ENCODE peak calls at places on chromosomes 4 and X, in seven cellular contexts. O is foreskin fibroblast; Q is ELF-1; M is SW480; J is astrocyte of the spinal cord; U is stimulated activated CD4-positive, alpha-beta T cell treated with anti-CD3 and anti-CD28 coated beads, Interleukin-4, amount 100 ng/mL, for 24 hours; S is H7. T is an unnamed sample.

GRCh38 chrX:3443186-3443585 is 96.7 kb upstream of the MXRA5 start:
- DNase-seq in O (no peak), Q (peak), M (no peak), J (no peak), U (no peak), S (no peak), T (no peak)

GRCh38 chr4:36363024-36363423 is 81.6 kb downstream of the DTHD1 start:
- DNase-seq in O (no peak), Q (no peak), M (no peak), J (peak), U (no peak), S (no peak), T (no peak)

GRCh38 chr4:102388636-102389035 is 43.4 kb upstream of the SLC39A8 start:
- DNase-seq in O (no peak), Q (no peak), M (no peak), J (peak), U (no peak), S (no peak), T (no peak)

GRCh38 chr4:4771160-4771559 is 88.3 kb upstream of the MSX1 start:
- DNase-seq in O (no peak), Q (no peak), M (no peak), J (no peak), U (no peak), S (no peak), T (no peak)

GRCh38 chr4:75289843-75290616 is 224.2 kb downstream of the RCHY1 start:
- DNase-seq in O (no peak), Q (peak), M (peak), J (no peak), U (no peak), S (peak), T (no peak)

GRCh38 chr4:26619784-26620183 is 35.9 kb downstream of the TBC1D19 start:
- DNase-seq in O (peak), Q (no peak), M (no peak), J (peak), U (no peak), S (no peak), T (no peak)

GRCh38 chr4:12486995-12487394 is 997.1 kb downstream of the RAB28 start:
- DNase-seq in O (no peak), Q (no peak), M (no peak), J (no peak), U (no peak), S (no peak), T (no peak)

GRCh38 chr4:76694056-76694455 is 203.9 kb downstream of the SOWAHB start:
- DNase-seq in O (no peak), Q (no peak), M (no peak), J (no peak), U (no peak), S (no peak), T (no peak)

GRCh38 chr4:54186371-54186770 is 42.7 kb upstream of the PDGFRA start:
- DNase-seq in O (no peak), Q (no peak), M (no peak), J (no peak), U (no peak), S (no peak), T (no peak)

GRCh38 chrX:12819231-12819630 is 28.0 kb downstream of the PRPS2 start:
- DNase-seq in O (no peak), Q (no peak), M (peak), J (no peak), U (no peak), S (no peak), T (no peak)